ENCODE peak calls at places on chromosomes 11 and 22, in five cellular contexts. F is Peyer's patch, M is psoas muscle, I is left lung, B is coronary artery. T is an unnamed sample.

GRCh38 chr11:1834791-1835670 is at the start of gene SYT8:
- DNase-seq in F (no peak), M (peak; percentile 52), I (peak; percentile 78), B (no peak), T (no peak)

GRCh38 chr11:35779409-35779808 is 116.8 kb downstream of the TRIM44 start:
- DNase-seq in F (no peak), M (no peak), I (no peak), B (no peak), T (no peak)

GRCh38 chr11:105045897-105046296 is 762 bp upstream of the CARD16 start:
- DNase-seq in F (no peak), M (peak; percentile 54), I (no peak), B (no peak), T (no peak)

GRCh38 chr22:47377926-47378560 is 615.6 kb downstream of the TBC1D22A start:
- DNase-seq in F (no peak), M (no peak), I (no peak), B (no peak), T (no peak)

GRCh38 chr22:31800065-31800464 is 46.2 kb downstream of the DEPDC5 start:
- DNase-seq in F (no peak), M (no peak), I (no peak), B (no peak), T (no peak)

GRCh38 chr22:41524809-41525449 is 19.3 kb downstream of the POLR3H start:
- DNase-seq in F (peak; percentile 73), M (no peak), I (no peak), B (no peak), T (peak; percentile 79)

GRCh38 chr22:30890689-30891442 is 77.7 kb downstream of the MORC2 start:
- DNase-seq in F (peak; percentile 68), M (peak; percentile 71), I (peak; percentile 72), B (peak; percentile 69), T (no peak)

GRCh38 chr11:117824571-117825537 is at the start of gene FXYD2:
- DNase-seq in F (peak; percentile 62), M (peak; percentile 74), I (no peak), B (peak; percentile 74), T (no peak)

GRCh38 chr11:64296236-64296635 is 3.9 kb upstream of the CATSPERZ start:
- DNase-seq in F (no peak), M (no peak), I (no peak), B (no peak), T (no peak)

GRCh38 chr22:43270314-43270908 is 72.8 kb downstream of the SCUBE1 start:
- DNase-seq in F (no peak), M (no peak), I (no peak), B (no peak), T (no peak)

GRCh38 chr22:48090332-48090672 is 1327.9 kb downstream of the TBC1D22A start:
- DNase-seq in F (peak; percentile 41), M (no peak), I (no peak), B (no peak), T (no peak)

GRCh38 chr22:35900483-35901168 is 128.0 kb downstream of the RBFOX2 start:
- DNase-seq in F (no peak), M (no peak), I (no peak), B (no peak), T (no peak)

GRCh38 chr11:20388096-20389055 is 860 bp downstream of the PRMT3 start:
- DNase-seq in F (no peak), M (no peak), I (no peak), B (no peak), T (peak; percentile 16)

GRCh38 chr11:26418391-26418790 is 86.5 kb downstream of the ANO3 start:
- DNase-seq in F (no peak), M (no peak), I (peak; percentile 17), B (no peak), T (no peak)

GRCh38 chr11:103326070-103326794 is 217.0 kb downstream of the DYNC2H1 start:
- DNase-seq in F (peak; percentile 51), M (no peak), I (no peak), B (no peak), T (peak; percentile 20)

GRCh38 chr11:133927690-133928627 is 28.8 kb downstream of the IGSF9B start:
- DNase-seq in F (peak; percentile 73), M (peak; percentile 79), I (peak; percentile 88), B (no peak), T (peak; percentile 52)

GRCh38 chr11:98183034-98183433 is 837.7 kb upstream of the CNTN5 start:
- DNase-seq in F (no peak), M (no peak), I (no peak), B (no peak), T (no peak)

GRCh38 chr11:15146271-15147003 is 31.7 kb downstream of the INSC start:
- DNase-seq in F (no peak), M (no peak), I (no peak), B (no peak), T (no peak)

GRCh38 chr11:102757823-102758549 is 22.4 kb downstream of the MMP10 start:
- DNase-seq in F (no peak), M (no peak), I (no peak), B (no peak), T (peak; percentile 15)

GRCh38 chr11:40186401-40187091 is 1272.9 kb downstream of the LRRC4C start:
- DNase-seq in F (no peak), M (no peak), I (no peak), B (no peak), T (no peak)

DNA sequence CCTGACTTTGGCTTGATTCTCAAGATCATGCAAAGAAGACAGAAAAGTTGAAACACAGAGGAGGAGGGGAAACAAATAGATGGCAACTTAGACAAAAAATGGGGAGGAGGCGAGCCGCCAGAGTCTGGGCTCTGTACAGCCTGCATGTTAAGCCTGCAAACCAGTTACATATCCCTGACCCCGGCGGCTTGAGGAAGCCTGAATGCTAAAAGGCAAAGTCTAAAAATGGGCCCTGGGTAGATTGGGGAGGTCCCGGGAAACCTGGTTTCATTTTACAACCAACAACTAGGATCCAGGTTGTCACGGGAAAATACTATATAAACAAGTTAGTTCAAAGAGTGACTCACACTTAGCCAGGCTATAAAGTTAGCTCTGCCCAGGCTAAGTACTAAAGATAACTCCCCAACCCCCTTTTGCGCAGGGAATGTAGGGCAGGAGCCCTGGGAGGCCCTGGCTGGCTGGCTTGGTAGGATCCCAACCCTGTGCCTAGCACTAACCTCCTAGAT is 18.8 kb upstream of the ZBTB16 start:
- DNase-seq in F (peak; percentile 66), M (peak; percentile 73), I (no peak), B (no peak), T (no peak)
- H3K27ac ChIP-seq in F (peak overlapping the region; percentile 59), M (peak overlapping the region; percentile 81), I (no peak overlapping the region), B (peak overlapping the region; percentile 0), T (no peak overlapping the region)

GRCh38 chr11:69644071-69644961 is 3.4 kb downstream of the CCND1 start:
- DNase-seq in F (no peak), M (peak; percentile 70), I (peak; percentile 93), B (peak; percentile 81), T (no peak)

GRCh38 chr11:69645801-69646492 is 5.0 kb downstream of the CCND1 start:
- DNase-seq in F (no peak), M (no peak), I (no peak), B (no peak), T (no peak)

GRCh38 chr11:69646493-69647201 is 5.7 kb downstream of the CCND1 start:
- DNase-seq in F (no peak), M (no peak), I (no peak), B (no peak), T (no peak)

GRCh38 chr11:69643646-69644045 is 2.7 kb downstream of the CCND1 start:
- DNase-seq in F (no peak), M (no peak), I (no peak), B (peak; percentile 71), T (no peak)

DNA sequence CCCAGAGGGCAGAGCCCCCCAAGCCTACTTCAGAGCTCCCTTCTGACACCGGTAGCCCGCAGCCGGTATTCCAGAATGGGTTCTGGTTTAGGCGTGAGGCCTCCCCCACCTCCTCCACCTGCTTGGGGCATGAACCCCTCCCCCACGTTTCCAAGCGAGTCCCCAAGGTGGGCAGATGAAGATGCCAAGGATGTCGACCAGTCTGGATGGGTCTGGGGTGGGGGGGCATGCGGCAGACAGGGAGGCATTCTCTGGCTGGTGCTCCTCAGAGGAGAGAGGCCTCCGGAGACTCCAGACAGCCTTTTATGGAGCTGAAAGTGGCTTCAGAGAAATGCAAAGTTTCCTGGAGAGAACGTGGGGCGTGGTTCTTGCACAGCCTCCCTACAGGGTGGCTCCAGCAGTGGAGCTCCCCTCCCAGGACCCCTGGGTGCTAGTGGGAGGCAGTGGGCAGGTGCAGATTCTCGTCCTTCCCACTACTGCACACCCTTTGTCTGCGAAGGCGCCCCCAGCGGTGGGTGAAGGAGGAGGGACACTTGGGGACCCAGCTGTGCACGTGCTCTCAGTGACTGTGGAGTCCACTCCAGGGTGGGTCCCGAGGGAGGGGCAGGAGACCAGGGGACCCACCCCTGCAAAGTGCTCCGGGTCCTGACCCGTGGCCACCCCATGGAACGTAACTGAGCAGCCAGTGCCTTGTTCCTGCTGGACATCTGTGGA is 4.2 kb downstream of the CCND1 start:
- DNase-seq in F (no peak), M (no peak), I (no peak), B (no peak), T (no peak)
- H3K27ac ChIP-seq in F (no peak overlapping the region), M (no peak overlapping the region), I (no peak overlapping the region), B (no peak overlapping the region), T (no peak overlapping the region)

GRCh38 chr11:94734563-94735275 is 33.4 kb upstream of the AMOTL1 start:
- DNase-seq in F (no peak), M (no peak), I (no peak), B (no peak), T (no peak)
- H3K27ac ChIP-seq in F (no peak overlapping the region), M (no peak overlapping the region), I (no peak overlapping the region), B (no peak overlapping the region), T (no peak overlapping the region)

GRCh38 chr22:38842512-38843200 is 1.2 kb downstream of the NPTXR start:
- DNase-seq in F (no peak), M (no peak), I (peak; percentile 33), B (no peak), T (no peak)

GRCh38 chr22:38844661-38845367 is 986 bp upstream of the NPTXR start:
- DNase-seq in F (no peak), M (no peak), I (peak; percentile 34), B (no peak), T (no peak)

GRCh38 chr22:38843716-38844660 is at the start of gene NPTXR:
- DNase-seq in F (peak; percentile 57), M (peak; percentile 76), I (peak; percentile 84), B (no peak), T (no peak)

GRCh38 chr22:38841635-38842034 is 2.2 kb downstream of the NPTXR start:
- DNase-seq in F (no peak), M (no peak), I (no peak), B (no peak), T (no peak)

DNA sequence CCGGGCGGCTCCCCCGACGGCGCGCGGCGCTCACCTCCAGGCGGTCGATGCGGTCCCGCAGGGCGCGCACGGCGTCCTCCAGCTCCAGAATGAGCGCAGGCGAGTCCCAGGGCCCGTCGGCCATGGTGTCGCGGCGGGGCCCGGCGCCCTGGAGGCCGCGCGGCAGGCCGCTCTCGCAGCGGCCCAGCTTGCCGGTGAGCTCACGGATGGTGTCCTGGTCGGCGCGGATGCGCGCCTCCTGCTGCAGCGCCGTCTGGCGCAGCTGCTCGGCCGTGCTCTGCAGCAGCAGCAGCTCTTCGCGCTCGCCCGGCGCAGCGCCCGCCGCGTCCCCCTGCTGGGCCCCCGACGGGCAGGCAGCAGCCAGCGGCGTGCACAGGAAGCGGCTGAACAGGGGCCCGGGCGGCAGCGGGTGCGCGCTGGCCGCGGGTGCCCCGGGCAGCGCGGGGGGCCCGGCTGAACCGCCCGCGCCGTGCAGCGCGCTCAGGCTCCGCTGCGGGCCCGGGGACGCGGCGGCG is 570 bp downstream of the NPTXR start:
- DNase-seq in F (peak; percentile 57), M (peak; percentile 71), I (peak; percentile 79), B (no peak), T (peak; percentile 25)
- H3K27ac ChIP-seq in F (peak overlapping the region; percentile 19), M (no peak overlapping the region), I (no peak overlapping the region), B (peak overlapping the region; percentile 72), T (no peak overlapping the region)

T was measured in HL-60.